ENCODE peak calls at places on chromosomes 2 and 18, in nine cellular contexts. Q is cardiac fibroblast, U is GM23338, G is NCI-H1092 treated with DMSO at 0.1 percent for 48 hours, K is substantia nigra, F is caudate nucleus, H is COR-L47, I is IMR-90, S is tibial artery. Z is an unnamed sample.

GRCh38 chr18:60755134-60755533 is 382.6 kb upstream of the MC4R start:
- DNase-seq in Q (no peak), U (no peak), G (no peak), K (no peak), F (no peak), H (no peak), I (no peak), S (no peak), Z (no peak)

GRCh38 chr18:43648002-43648401 is 370.7 kb upstream of the SYT4 start:
- DNase-seq in Q (no peak), U (peak; percentile 5), G (no peak), K (no peak), F (no peak), H (no peak), I (no peak), S (no peak), Z (no peak)

GRCh38 chr2:201952212-201952611 is 81.4 kb upstream of the FZD7 start:
- DNase-seq in Q (no peak), U (peak; percentile 71), G (peak; percentile 8), K (no peak), F (no peak), H (no peak), I (no peak), S (no peak), Z (no peak)

GRCh38 chr2:240958366-240959213 is 39.8 kb upstream of the SNED1 start:
- DNase-seq in Q (no peak), U (no peak), G (no peak), K (no peak), F (no peak), H (no peak), I (no peak), S (peak; percentile 12), Z (no peak)

GRCh38 chr18:77136871-77137665 is 4.5 kb upstream of the MBP start:
- DNase-seq in Q (no peak), U (no peak), G (no peak), K (no peak), F (no peak), H (no peak), I (no peak), S (no peak), Z (no peak)

GRCh38 chr18:45222200-45222599 is 393.1 kb upstream of the SLC14A2 start:
- DNase-seq in Q (peak; percentile 28), U (no peak), G (no peak), K (no peak), F (no peak), H (no peak), I (no peak), S (no peak), Z (no peak)

GRCh38 chr18:23619388-23619873 is 33.1 kb upstream of the NPC1 start:
- DNase-seq in Q (peak; percentile 28), U (peak; percentile 70), G (no peak), K (peak; percentile 33), F (no peak), H (no peak), I (no peak), S (no peak), Z (peak; percentile 17)

GRCh38 chr2:109374548-109375130 is 239.1 kb downstream of the SEPTIN10 start:
- DNase-seq in Q (no peak), U (no peak), G (no peak), K (no peak), F (no peak), H (no peak), I (no peak), S (no peak), Z (no peak)

GRCh38 chr2:132420776-132421175 is 4.2 kb downstream of the GPR39 start:
- DNase-seq in Q (no peak), U (no peak), G (no peak), K (no peak), F (no peak), H (no peak), I (no peak), S (no peak), Z (no peak)

GRCh38 chr2:142339261-142339660 is 208.4 kb upstream of the LRP1B start:
- DNase-seq in Q (no peak), U (no peak), G (no peak), K (no peak), F (no peak), H (no peak), I (no peak), S (no peak), Z (no peak)

GRCh38 chr2:202109737-202110184 is 36.7 kb downstream of the KIAA2012 start:
- DNase-seq in Q (peak; percentile 69), U (peak; percentile 63), G (no peak), K (no peak), F (no peak), H (peak; percentile 42), I (peak; percentile 61), S (peak; percentile 71), Z (no peak)

GRCh38 chr2:203605302-203605701 is 70.2 kb upstream of the RAPH1 start:
- DNase-seq in Q (peak; percentile 74), U (no peak), G (no peak), K (no peak), F (no peak), H (no peak), I (peak; percentile 49), S (no peak), Z (no peak)

GRCh38 chr2:69166812-69167468 is 154.0 kb downstream of the ANTXR1 start:
- DNase-seq in Q (no peak), U (no peak), G (no peak), K (peak; percentile 35), F (no peak), H (no peak), I (no peak), S (peak; percentile 42), Z (no peak)

GRCh38 chr2:121162893-121163292 is 122.1 kb downstream of the TFCP2L1 start:
- DNase-seq in Q (no peak), U (no peak), G (no peak), K (no peak), F (no peak), H (no peak), I (no peak), S (no peak), Z (no peak)

GRCh38 chr2:122083256-122084048 is 328.0 kb downstream of the TSN start:
- DNase-seq in Q (no peak), U (no peak), G (no peak), K (no peak), F (no peak), H (no peak), I (no peak), S (no peak), Z (no peak)

GRCh38 chr2:127181851-127182250 is 38.2 kb downstream of the CYP27C1 start:
- DNase-seq in Q (no peak), U (no peak), G (no peak), K (no peak), F (no peak), H (no peak), I (no peak), S (no peak), Z (no peak)

GRCh38 chr2:109225170-109225775 is 96.3 kb downstream of the SH3RF3 start:
- DNase-seq in Q (no peak), U (no peak), G (no peak), K (no peak), F (no peak), H (no peak), I (no peak), S (no peak), Z (no peak)

GRCh38 chr2:200439981-200440380 is 69.9 kb downstream of the KCTD18 start:
- DNase-seq in Q (no peak), U (no peak), G (peak; percentile 80), K (no peak), F (no peak), H (no peak), I (no peak), S (no peak), Z (no peak)

GRCh38 chr2:135839713-135840112 is 2.7 kb upstream of the LCT start:
- DNase-seq in Q (peak; percentile 88), U (no peak), G (no peak), K (no peak), F (no peak), H (no peak), I (peak; percentile 86), S (no peak), Z (no peak)

GRCh38 chr18:21468514-21469164 is 131.9 kb downstream of the ESCO1 start:
- DNase-seq in Q (no peak), U (no peak), G (no peak), K (no peak), F (no peak), H (no peak), I (no peak), S (no peak), Z (no peak)

GRCh38 chr18:58998421-58999203 is 133.9 kb downstream of the ZNF532 start:
- DNase-seq in Q (peak; percentile 86), U (no peak), G (no peak), K (no peak), F (no peak), H (no peak), I (peak; percentile 70), S (peak; percentile 79), Z (peak; percentile 68)

GRCh38 chr2:128091691-128092050 is 671 bp downstream of the UGGT1 start:
- DNase-seq in Q (peak; percentile 32), U (no peak), G (no peak), K (no peak), F (no peak), H (no peak), I (peak; percentile 31), S (no peak), Z (no peak)

GRCh38 chr2:96809951-96810782 is 5.9 kb upstream of the CNNM3 start:
- DNase-seq in Q (no peak), U (no peak), G (no peak), K (no peak), F (no peak), H (no peak), I (no peak), S (no peak), Z (no peak)

GRCh38 chr18:50429207-50429948 is 54.5 kb downstream of the SKA1 start:
- DNase-seq in Q (peak; percentile 57), U (peak; percentile 76), G (peak; percentile 69), K (no peak), F (no peak), H (peak; percentile 60), I (peak; percentile 12), S (no peak), Z (no peak)

GRCh38 chr2:209942936-209943605 is 59.4 kb upstream of the RPE start:
- DNase-seq in Q (peak; percentile 23), U (no peak), G (no peak), K (no peak), F (no peak), H (no peak), I (no peak), S (no peak), Z (no peak)

GRCh38 chr2:25204190-25204838 is 35.9 kb upstream of the POMC start:
- DNase-seq in Q (no peak), U (peak; percentile 70), G (no peak), K (no peak), F (no peak), H (no peak), I (no peak), S (no peak), Z (no peak)

GRCh38 chr2:164913640-164914346 is 41.5 kb downstream of the SLC38A11 start:
- DNase-seq in Q (peak; percentile 41), U (no peak), G (peak; percentile 27), K (no peak), F (no peak), H (peak; percentile 16), I (peak; percentile 15), S (no peak), Z (no peak)

GRCh38 chr2:208210688-208211451 is 21.0 kb upstream of the C2orf80 start:
- DNase-seq in Q (no peak), U (no peak), G (no peak), K (no peak), F (no peak), H (no peak), I (no peak), S (no peak), Z (no peak)